ENCODE peak calls at places on chromosomes 3 and 15, in five cellular contexts. C is lower lobe of right lung, U is OCI-LY7, J is left ventricle myocardium inferior, M is epithelial cell of prostate. Z is an unnamed sample.

GRCh38 chr15:86935841-86936240 is 856.2 kb downstream of the AGBL1 start:
- DNase-seq in C (no peak), U (no peak), J (no peak), M (no peak), Z (no peak)

GRCh38 chr3:32398531-32398930 is 6.9 kb downstream of the CMTM7 start:
- DNase-seq in C (peak), U (no peak), J (peak), M (no peak), Z (no peak)

GRCh38 chr3:104614564-104614963 is 752.1 kb upstream of the ALCAM start:
- DNase-seq in C (no peak), U (no peak), J (no peak), M (no peak), Z (no peak)

GRCh38 chr15:48897144-48897814 is 19.3 kb downstream of the EID1 start:
- DNase-seq in C (no peak), U (no peak), J (no peak), M (no peak), Z (no peak)

GRCh38 chr15:97904196-97904572 is 56.3 kb upstream of the ARRDC4 start:
- DNase-seq in C (peak), U (peak), J (peak), M (no peak), Z (peak)

GRCh38 chr15:83144771-83145170 is 37.3 kb downstream of the TM6SF1 start:
- DNase-seq in C (no peak), U (no peak), J (no peak), M (no peak), Z (no peak)

GRCh38 chr3:66407281-66408218 is 93.3 kb downstream of the LRIG1 start:
- DNase-seq in C (peak), U (peak), J (peak), M (no peak), Z (peak)

GRCh38 chr3:10926441-10926830 is 66.1 kb upstream of the SLC6A1 start:
- DNase-seq in C (no peak), U (no peak), J (no peak), M (no peak), Z (no peak)

GRCh38 chr3:194056731-194057415 is 79.1 kb upstream of the HES1 start:
- DNase-seq in C (no peak), U (no peak), J (no peak), M (no peak), Z (no peak)

GRCh38 chr3:96831175-96831574 is 16.8 kb downstream of the EPHA6 start:
- DNase-seq in C (no peak), U (no peak), J (no peak), M (no peak), Z (no peak)

GRCh38 chr15:71079208-71080044 is 35.8 kb upstream of the THSD4 start:
- DNase-seq in C (no peak), U (no peak), J (peak), M (peak), Z (no peak)

GRCh38 chr3:15959434-15959811 is 161.6 kb upstream of the ANKRD28 start:
- DNase-seq in C (no peak), U (no peak), J (no peak), M (no peak), Z (no peak)

DNA sequence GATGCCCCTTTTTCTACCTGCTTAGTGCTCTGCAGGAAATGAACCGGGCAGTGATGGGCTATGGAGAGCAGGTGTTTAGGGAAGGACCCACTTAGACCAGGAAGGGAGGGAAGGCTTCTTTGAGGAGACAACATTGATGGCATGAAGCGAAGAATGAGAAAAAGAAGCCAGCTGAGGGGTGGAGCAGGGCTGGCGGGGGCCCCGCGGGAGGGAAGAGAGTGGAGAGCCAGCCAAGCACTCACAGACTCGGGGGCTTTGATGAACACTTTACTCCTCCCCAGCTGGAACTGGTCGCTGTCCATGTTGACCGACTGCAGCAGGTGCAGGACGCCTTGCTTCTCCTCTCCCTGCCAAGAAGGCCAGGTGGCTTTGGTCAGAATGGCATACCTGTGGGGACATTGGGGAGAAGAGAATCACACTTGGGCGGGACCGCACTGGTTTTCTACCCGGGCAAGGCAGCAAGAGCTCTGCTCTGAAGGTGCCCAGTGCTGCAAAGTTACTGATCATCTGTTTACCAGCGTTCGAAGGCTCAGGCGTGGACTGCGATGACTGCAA is 28.4 kb upstream of the LDHAL6B start:
- DNase-seq in C (no peak), U (no peak), J (no peak), M (no peak), Z (no peak)
- H3K27ac ChIP-seq in C (peak), U (no peak), J (no peak), M (no peak), Z (no peak)

DNA sequence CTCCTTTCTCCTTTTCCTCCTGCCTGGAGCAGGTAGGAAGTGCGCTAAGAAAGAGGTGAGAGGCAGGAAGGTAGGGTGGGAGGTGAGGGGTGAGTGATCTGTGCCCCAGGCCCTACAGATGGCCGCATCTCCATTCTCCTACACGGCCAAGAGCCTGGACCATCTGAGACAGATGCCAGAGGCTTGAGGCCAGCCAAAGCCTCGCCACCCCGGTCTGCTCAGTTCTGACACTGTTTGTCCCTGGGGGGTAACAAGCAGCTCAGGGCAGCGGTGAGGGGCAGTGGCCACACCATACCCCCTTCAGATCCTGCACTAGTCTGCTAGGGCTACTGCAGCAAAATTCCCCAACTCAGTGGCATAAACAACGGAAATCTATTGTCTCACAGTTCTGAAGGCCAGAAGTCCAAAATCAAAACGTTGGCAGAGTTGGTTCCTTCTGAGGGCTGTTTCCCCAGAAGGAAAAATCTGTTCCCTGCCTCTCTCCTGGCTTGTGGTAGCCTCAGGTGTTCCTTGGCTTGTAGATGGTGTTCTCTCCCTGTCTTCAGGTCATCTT is 28.4 kb downstream of the ADCY5 start:
- DNase-seq in C (no peak), U (no peak), J (no peak), M (no peak), Z (no peak)
- H3K27ac ChIP-seq in C (no peak), U (no peak), J (peak), M (no peak), Z (no peak)

DNA sequence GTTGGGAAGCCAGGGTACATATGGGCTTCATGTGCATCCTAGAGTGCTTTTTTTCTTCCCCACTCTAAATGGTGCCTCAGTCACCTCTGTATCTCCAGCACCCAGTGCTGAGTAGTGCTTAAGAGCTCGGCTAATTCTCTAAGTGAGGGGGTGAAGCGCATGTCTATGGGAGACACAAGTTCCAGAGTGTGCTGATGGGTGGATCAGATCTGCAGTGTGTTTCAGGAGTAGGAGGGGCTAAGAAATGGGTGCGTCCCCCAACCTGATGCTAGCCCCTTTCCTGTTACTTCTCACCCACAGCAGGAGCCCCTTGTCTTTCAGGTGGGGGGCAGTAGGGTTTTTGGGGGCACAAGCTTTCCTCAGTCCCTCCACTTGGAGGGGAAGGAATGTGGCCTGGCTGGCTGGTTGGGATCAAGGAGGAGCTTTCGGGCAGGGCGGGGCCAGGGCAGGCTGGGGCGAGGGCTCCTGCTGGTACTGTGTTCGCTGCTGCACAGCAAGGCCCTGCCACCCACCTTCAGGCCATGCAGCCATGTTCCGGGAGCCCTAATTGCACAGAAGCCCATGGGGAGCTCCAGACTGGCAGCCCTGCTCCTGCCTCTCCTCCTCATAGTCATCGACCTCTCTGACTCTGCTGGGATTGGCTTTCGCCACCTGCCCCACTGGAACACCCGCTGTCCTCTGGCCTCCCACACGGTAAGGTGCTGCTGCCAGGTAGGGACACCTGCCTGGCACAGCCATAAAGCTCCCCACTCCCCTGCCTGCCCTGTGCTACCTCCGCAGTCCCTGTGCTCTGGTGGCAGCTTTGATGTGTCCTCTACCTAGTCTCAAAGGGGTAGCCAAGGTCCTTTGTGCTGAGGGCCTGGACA is at the start of gene IL17RE:
- DNase-seq in C (peak), U (no peak), J (no peak), M (no peak), Z (no peak)
- H3K27ac ChIP-seq in C (peak), U (no peak), J (peak), M (peak), Z (peak)

DNA sequence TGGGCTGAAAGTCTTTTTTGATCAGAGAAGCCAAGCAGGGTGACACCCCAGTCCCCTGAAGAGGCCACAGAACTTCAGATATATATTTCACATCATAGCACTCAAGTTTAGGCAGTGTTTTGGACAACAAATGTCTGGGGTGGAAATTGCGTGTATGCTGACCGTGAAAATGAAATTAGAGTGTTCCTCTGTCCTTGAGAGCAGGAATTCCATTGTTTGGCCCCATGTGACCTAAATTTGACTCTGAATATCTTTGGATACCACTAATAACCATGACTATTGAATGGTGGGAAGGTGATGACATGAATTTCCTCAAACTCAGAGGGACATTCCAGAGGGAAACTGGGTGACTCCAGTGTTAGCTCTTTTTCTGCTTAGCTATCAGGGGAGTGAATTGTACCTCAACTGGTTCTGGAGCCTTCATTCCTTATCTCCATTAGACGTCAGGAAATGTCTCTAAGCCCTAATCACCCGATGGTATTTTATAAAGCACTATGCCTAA is 263.5 kb upstream of the RASGRP1 start:
- DNase-seq in C (no peak), U (no peak), J (no peak), M (no peak), Z (no peak)
- H3K27ac ChIP-seq in C (no peak), U (no peak), J (no peak), M (no peak), Z (no peak)

GRCh38 chr3:144415492-144415891 is 443.9 kb downstream of the DIPK2A start:
- DNase-seq in C (no peak), U (no peak), J (no peak), M (no peak), Z (no peak)
- H3K27ac ChIP-seq in C (no peak), U (no peak), J (no peak), M (no peak), Z (no peak)

GRCh38 chr3:47406762-47407149 is 25.9 kb downstream of the PTPN23 start:
- DNase-seq in C (no peak), U (peak), J (no peak), M (no peak), Z (no peak)
- H3K27ac ChIP-seq in C (no peak), U (no peak), J (no peak), M (no peak), Z (no peak)